ENCODE peak calls at places on chromosomes 13 and 19, in four cellular contexts. R, N, L and G are unnamed samples.

GRCh38 chr13:26557393-26558073 is at the start of gene WASF3:
- DNase-seq in R (peak), N (peak), L (peak), G (peak)

GRCh38 chr19:31174948-31175347 is 174.3 kb downstream of the TSHZ3 start:
- DNase-seq in R (no peak), N (no peak), L (no peak), G (no peak)

GRCh38 chr13:85806553-85807175 is 7.4 kb upstream of the SLITRK6 start:
- DNase-seq in R (no peak), N (no peak), L (no peak), G (no peak)

GRCh38 chr19:44737238-44738160 is 11.0 kb upstream of the BCL3 start:
- DNase-seq in R (no peak), N (no peak), L (no peak), G (no peak)

GRCh38 chr19:55172741-55173140 is 6.3 kb upstream of the DNAAF3 start:
- DNase-seq in R (no peak), N (no peak), L (no peak), G (no peak)

GRCh38 chr13:113565526-113566226 is 18.9 kb upstream of the TFDP1 start:
- DNase-seq in R (no peak), N (peak), L (no peak), G (peak)

GRCh38 chr19:15820646-15821045 is 5.2 kb upstream of the OR10H1 start:
- DNase-seq in R (no peak), N (no peak), L (no peak), G (no peak)

GRCh38 chr13:113124211-113125025 is 1.8 kb downstream of the F10 start:
- DNase-seq in R (no peak), N (peak), L (peak), G (no peak)

GRCh38 chr19:18340237-18340989 is at the start of gene PGPEP1:
- DNase-seq in R (no peak), N (no peak), L (peak), G (peak)

GRCh38 chr19:31553112-31553843 is 204.0 kb upstream of the TSHZ3 start:
- DNase-seq in R (no peak), N (no peak), L (no peak), G (no peak)

GRCh38 chr19:56170261-56170660 is 5.5 kb upstream of the GALP start:
- DNase-seq in R (no peak), N (no peak), L (peak), G (peak)

GRCh38 chr19:12293771-12294307 is 844 bp downstream of the ZNF44 start:
- DNase-seq in R (peak), N (peak), L (peak), G (peak)

GRCh38 chr13:107518292-107518691 is 697.0 kb downstream of the LIG4 start:
- DNase-seq in R (no peak), N (no peak), L (no peak), G (no peak)

GRCh38 chr13:74074723-74075122 is 59.5 kb downstream of the KLF12 start:
- DNase-seq in R (no peak), N (no peak), L (no peak), G (no peak)

GRCh38 chr19:2186071-2186846 is 22.5 kb downstream of the DOT1L start:
- DNase-seq in R (no peak), N (peak), L (peak), G (peak)

GRCh38 chr19:35843676-35844481 is 8.4 kb downstream of the NPHS1 start:
- DNase-seq in R (no peak), N (no peak), L (no peak), G (no peak)

GRCh38 chr19:30558793-30559192 is 186.6 kb downstream of the ZNF536 start:
- DNase-seq in R (no peak), N (no peak), L (peak), G (no peak)

GRCh38 chr13:75830842-75831241 is 194.7 kb downstream of the LMO7 start:
- DNase-seq in R (no peak), N (no peak), L (no peak), G (no peak)

GRCh38 chr19:17421942-17422341 is 2.1 kb downstream of the MVB12A start:
- DNase-seq in R (no peak), N (no peak), L (no peak), G (no peak)

GRCh38 chr13:60146491-60146890 is 17.2 kb downstream of the DIAPH3 start:
- DNase-seq in R (no peak), N (no peak), L (no peak), G (no peak)

GRCh38 chr19:57351867-57352266 is 796 bp downstream of the ZNF304 start:
- DNase-seq in R (no peak), N (no peak), L (no peak), G (no peak)

GRCh38 chr13:80030491-80030890 is 310.4 kb downstream of the SPRY2 start:
- DNase-seq in R (no peak), N (no peak), L (peak), G (peak)

GRCh38 chr13:38687246-38688229 is 661 bp downstream of the FREM2 start:
- DNase-seq in R (no peak), N (no peak), L (no peak), G (peak)

GRCh38 chr13:42875448-42876269 is 94.3 kb downstream of the FAM216B start:
- DNase-seq in R (no peak), N (no peak), L (no peak), G (no peak)

GRCh38 chr19:962683-963385 is 21.3 kb upstream of the WDR18 start:
- DNase-seq in R (no peak), N (no peak), L (no peak), G (no peak)

GRCh38 chr13:99828114-99828513 is 143.5 kb downstream of the ZIC5 start:
- DNase-seq in R (no peak), N (no peak), L (no peak), G (no peak)

GRCh38 chr13:53694814-53695533 is 666.4 kb downstream of the OLFM4 start:
- DNase-seq in R (no peak), N (no peak), L (no peak), G (no peak)

GRCh38 chr13:33207616-33207964 is 78.0 kb downstream of the STARD13 start:
- DNase-seq in R (no peak), N (no peak), L (no peak), G (no peak)

GRCh38 chr13:45623516-45624090 is 8.1 kb upstream of the ERICH6B start:
- DNase-seq in R (no peak), N (no peak), L (no peak), G (no peak)

GRCh38 chr19:40398417-40399056 is 8.6 kb upstream of the HIPK4 start:
- DNase-seq in R (peak), N (no peak), L (peak), G (peak)

GRCh38 chr13:25882732-25883357 is 169.0 kb downstream of the SHISA2 start:
- DNase-seq in R (no peak), N (no peak), L (no peak), G (no peak)

GRCh38 chr19:6260376-6260775 is 19.4 kb downstream of the MLLT1 start:
- DNase-seq in R (no peak), N (no peak), L (no peak), G (no peak)

GRCh38 chr19:9986787-9987281 is 23.5 kb downstream of the COL5A3 start:
- DNase-seq in R (no peak), N (no peak), L (no peak), G (no peak)

GRCh38 chr19:1057185-1057857 is 9.6 kb upstream of the ARHGAP45 start:
- DNase-seq in R (no peak), N (no peak), L (no peak), G (no peak)

GRCh38 chr13:51728972-51729371 is 75.0 kb downstream of the DHRS12 start:
- DNase-seq in R (no peak), N (no peak), L (no peak), G (no peak)

GRCh38 chr19:11422163-11423068 is 3.3 kb upstream of the RGL3 start:
- DNase-seq in R (peak), N (peak), L (peak), G (peak)

GRCh38 chr13:85508683-85509329 is 290.4 kb downstream of the SLITRK6 start:
- DNase-seq in R (no peak), N (no peak), L (no peak), G (no peak)

GRCh38 chr13:41408061-41408460 is 49.3 kb upstream of the RGCC start:
- DNase-seq in R (no peak), N (no peak), L (no peak), G (no peak)

GRCh38 chr19:10593820-10594637 is 6.9 kb upstream of the AP1M2 start:
- DNase-seq in R (no peak), N (no peak), L (peak), G (peak)

GRCh38 chr19:8321067-8321759 is at the start of the genes NDUFA7 and RPS28:
- DNase-seq in R (peak), N (peak), L (peak), G (peak)

GRCh38 chr19:8319807-8320520 is 1.2 kb downstream of the NDUFA7 start:
- DNase-seq in R (no peak), N (no peak), L (no peak), G (no peak)

GRCh38 chr19:8320564-8321066 is 560 bp downstream of the NDUFA7 start:
- DNase-seq in R (no peak), N (no peak), L (no peak), G (no peak)

GRCh38 chr19:8311461-8312260 is 3.5 kb upstream of the CD320 start:
- DNase-seq in R (no peak), N (no peak), L (peak), G (peak)

DNA sequence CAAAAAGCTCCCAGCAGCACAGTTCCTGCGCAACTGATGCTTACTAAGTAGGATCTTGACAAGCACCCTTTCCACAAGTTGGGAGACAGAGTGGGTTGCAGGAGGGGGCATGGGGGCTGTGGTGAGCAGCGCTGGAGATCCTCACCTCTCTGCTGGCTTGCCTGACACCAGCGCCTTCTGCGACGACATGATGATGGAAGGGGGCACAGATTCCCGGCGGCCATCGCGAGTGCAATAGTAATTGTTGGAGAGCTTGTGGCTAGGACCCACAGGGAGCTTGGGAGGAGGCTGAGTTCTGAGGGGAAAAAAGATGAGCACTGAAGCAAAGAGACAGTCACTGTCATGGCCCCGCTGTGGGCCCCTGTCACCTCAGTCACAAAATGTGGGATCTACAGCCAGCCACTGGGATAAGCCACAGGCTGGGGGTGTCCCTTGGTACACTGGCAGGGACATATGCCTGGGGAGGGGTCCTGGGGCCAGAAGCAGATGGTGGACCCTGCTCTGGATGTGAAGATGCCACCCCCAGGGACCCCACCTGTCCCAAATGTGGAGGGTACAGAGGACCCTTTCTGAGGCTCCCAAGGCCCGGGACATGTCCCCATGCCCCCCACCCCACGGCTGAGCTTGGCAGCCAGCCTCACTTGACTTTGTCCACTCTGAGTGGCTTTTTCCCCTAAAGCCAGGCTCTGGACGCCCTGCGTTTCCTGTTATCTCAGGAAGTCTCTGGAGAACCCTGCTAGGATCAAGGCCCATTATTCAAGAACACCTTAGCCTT is 4.6 kb downstream of the NDUFA7 start:
- DNase-seq in R (no peak), N (no peak), L (no peak), G (no peak)
- H3K27ac ChIP-seq in R (no peak), N (no peak), L (no peak), G (no peak)

GRCh38 chr19:53091855-53092254 is 11.4 kb downstream of the ZNF160 start:
- DNase-seq in R (no peak), N (no peak), L (no peak), G (no peak)
- H3K27ac ChIP-seq in R (no peak), N (no peak), L (no peak), G (no peak)

GRCh38 chr13:50460366-50460765 is 383.1 kb downstream of the DLEU7 start:
- DNase-seq in R (no peak), N (no peak), L (no peak), G (no peak)

GRCh38 chr13:50459658-50460057 is 383.8 kb downstream of the DLEU7 start:
- DNase-seq in R (no peak), N (no peak), L (no peak), G (no peak)

GRCh38 chr13:50459046-50459445 is 384.4 kb downstream of the DLEU7 start:
- DNase-seq in R (no peak), N (no peak), L (no peak), G (no peak)

GRCh38 chr13:50456111-50456510 is 387.4 kb downstream of the DLEU7 start:
- DNase-seq in R (no peak), N (no peak), L (no peak), G (no peak)

DNA sequence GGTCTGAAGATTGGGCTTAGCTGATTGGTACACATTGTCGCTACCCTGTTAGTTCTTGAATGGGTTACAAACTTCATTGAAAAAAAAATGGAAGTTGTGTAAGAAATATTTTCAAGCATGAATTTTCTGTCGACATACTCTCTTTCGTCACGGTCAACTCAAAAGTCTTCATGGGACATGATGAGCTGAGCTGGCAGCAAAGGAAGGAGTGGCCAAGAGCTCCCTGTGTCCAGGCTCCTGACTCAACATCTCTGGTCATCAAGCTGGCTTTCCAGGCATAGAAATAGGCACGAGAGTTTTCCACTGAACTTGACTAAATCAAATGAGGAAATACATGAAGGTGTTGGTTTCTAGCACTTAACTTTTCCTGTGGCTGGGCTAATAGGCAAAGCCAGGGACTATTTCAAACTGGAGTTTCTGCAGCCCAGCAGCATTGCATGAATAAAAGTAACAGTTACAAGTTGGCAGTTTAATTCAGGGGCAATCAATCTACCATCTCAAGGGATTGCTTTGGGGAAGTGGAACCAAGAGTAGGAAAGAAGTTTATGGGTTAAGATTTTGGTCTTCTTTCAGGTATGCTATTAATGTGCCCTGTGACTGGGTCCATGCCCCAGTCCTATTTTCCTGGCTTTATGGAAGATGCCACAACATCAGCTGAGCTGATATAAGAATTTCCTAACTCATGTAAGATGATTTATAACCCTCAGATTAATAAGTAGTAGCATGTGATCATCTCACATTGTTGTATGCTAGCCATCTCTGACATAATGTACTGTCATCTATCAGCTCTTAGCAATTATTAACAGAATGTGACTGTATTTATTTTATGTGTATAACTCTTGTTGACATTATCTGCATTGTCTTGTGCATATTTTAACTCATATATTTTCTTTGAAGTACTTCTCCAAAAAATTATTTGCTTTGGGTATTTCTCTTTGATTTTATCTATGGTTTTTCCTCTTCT is 385.8 kb downstream of the DLEU7 start:
- DNase-seq in R (no peak), N (no peak), L (no peak), G (no peak)
- H3K27ac ChIP-seq in R (no peak), N (no peak), L (no peak), G (no peak)

DNA sequence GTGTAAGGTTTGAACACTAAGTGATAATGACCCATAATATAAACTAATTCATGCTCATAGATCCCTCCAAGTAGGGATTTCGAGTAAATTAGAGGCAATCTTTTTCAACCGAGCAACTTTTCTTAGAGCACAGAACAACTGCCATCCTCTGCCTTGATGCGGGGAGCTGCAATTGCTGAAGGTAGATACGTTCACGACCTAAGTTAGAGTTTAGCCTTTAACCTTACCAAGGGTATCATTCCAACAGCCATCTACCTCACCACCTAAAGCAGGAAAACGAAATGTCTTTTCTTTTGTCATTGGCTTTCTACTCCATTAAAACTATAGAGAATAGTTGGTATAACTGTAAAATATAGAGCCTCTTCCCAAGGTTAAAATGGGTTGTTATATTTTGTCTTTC is 42.2 kb upstream of the NBEA start:
- DNase-seq in R (no peak), N (no peak), L (no peak), G (no peak)
- H3K27ac ChIP-seq in R (no peak), N (no peak), L (no peak), G (no peak)

GRCh38 chr19:38868551-38868950 is 9.5 kb downstream of the RINL start:
- DNase-seq in R (no peak), N (no peak), L (no peak), G (no peak)
- H3K27ac ChIP-seq in R (peak), N (no peak), L (peak), G (no peak)

DNA sequence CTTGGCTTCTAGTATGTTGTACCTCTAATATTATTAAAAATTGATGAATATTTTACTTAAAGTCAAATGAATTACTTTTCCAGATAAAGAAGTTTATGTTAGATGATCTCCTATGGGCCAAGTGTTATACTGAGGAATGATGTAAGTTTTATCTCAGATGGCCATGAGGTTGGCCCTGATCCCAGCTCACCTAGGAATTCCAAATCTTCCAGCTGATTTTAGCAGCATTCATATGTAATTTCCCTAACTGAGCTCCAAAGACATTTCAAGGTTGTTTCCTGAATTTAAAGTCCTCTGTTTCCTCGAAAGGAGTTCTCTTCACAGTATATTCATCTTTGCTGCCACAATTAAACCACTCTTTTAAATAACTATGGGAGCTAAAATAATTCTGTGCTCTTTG is 1670.4 kb upstream of the SPRY2 start:
- DNase-seq in R (no peak), N (no peak), L (no peak), G (no peak)
- H3K27ac ChIP-seq in R (no peak), N (no peak), L (no peak), G (no peak)

GRCh38 chr19:49852631-49853126 is 1.7 kb downstream of the PTOV1 start:
- DNase-seq in R (no peak), N (no peak), L (no peak), G (no peak)
- H3K27ac ChIP-seq in R (no peak), N (no peak), L (no peak), G (no peak)

GRCh38 chr19:3494051-3494450 is 6.4 kb downstream of the DOHH start:
- DNase-seq in R (no peak), N (no peak), L (no peak), G (no peak)

GRCh38 chr19:3493651-3494050 is 6.8 kb downstream of the DOHH start:
- DNase-seq in R (no peak), N (no peak), L (no peak), G (no peak)

GRCh38 chr19:3491396-3492119 is 8.3 kb upstream of the SMIM44 start:
- DNase-seq in R (no peak), N (no peak), L (no peak), G (no peak)

GRCh38 chr19:3492919-3493318 is 7.6 kb downstream of the DOHH start:
- DNase-seq in R (no peak), N (no peak), L (no peak), G (no peak)

GRCh38 chr19:3492131-3492839 is 8.2 kb downstream of the DOHH start:
- DNase-seq in R (no peak), N (no peak), L (no peak), G (no peak)
- H3K27ac ChIP-seq in R (no peak), N (no peak), L (no peak), G (no peak)

DNA sequence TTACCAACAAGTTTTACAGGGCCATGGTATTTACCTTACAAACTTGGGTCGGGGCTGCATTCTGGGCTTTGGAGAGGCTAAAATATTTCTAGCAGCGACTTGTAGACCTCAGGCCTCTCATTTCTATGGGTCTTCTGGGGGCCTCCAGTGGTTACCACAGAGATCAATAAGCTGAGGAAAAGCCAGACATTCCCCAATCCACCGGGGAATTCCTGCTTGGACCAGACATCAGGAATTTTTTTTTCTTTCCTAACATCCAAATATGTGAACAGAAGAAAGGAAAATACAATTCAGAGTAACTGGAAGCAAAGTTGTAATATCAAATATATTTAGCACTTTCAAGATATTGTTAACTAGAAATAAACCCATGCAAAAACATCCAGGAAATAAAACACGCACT is 1.5 kb downstream of the DZIP1 start:
- DNase-seq in R (no peak), N (no peak), L (no peak), G (no peak)
- H3K27ac ChIP-seq in R (no peak), N (peak), L (no peak), G (no peak)

GRCh38 chr19:7868671-7869452 is 5.3 kb downstream of the PRR36 start:
- DNase-seq in R (peak), N (no peak), L (peak), G (peak)
- H3K27ac ChIP-seq in R (peak), N (no peak), L (peak), G (peak)